ENCODE peak calls at places on chromosomes 6 and 20, in nine cellular contexts. C, P, R, H, A, Y, M, J and S are unnamed samples.

GRCh38 chr6:117545161-117545595 is 57.1 kb downstream of the GOPC start:
- DNase-seq in C (no peak), A (no peak), R (no peak), P (no peak), J (no peak), H (no peak), M (peak; percentile 52), Y (no peak), S (peak; percentile 90)

GRCh38 chr6:149964243-149965190 is 774 bp downstream of the ULBP1 start:
- DNase-seq in H (peak; percentile 40), M (no peak), R (no peak), P (peak; percentile 17), A (no peak), C (no peak), J (no peak), Y (peak; percentile 28), S (peak; percentile 20)

GRCh38 chr20:38127011-38127621 is 38.0 kb downstream of the TGM2 start:
- DNase-seq in H (no peak), P (peak; percentile 78), J (no peak), Y (peak; percentile 67), A (no peak), C (peak; percentile 45), R (no peak), M (peak; percentile 52), S (peak; percentile 85)

GRCh38 chr20:58625585-58625984 is 25.5 kb upstream of the STX16 start:
- DNase-seq in R (no peak), Y (peak; percentile 54), P (no peak), C (no peak), J (no peak), M (no peak), A (no peak), H (no peak), S (no peak)

GRCh38 chr6:158911746-158912158 is 88.2 kb downstream of the RSPH3 start:
- DNase-seq in A (no peak), C (no peak), Y (no peak), M (no peak), P (no peak), H (no peak), J (no peak), R (no peak), S (no peak)

GRCh38 chr6:34957184-34957904 is 68.3 kb downstream of the ANKS1A start:
- DNase-seq in H (no peak), J (no peak), Y (no peak), A (no peak), C (no peak), M (no peak), P (peak; percentile 30), R (no peak), S (no peak)

GRCh38 chr6:69887026-69887425 is 20.7 kb downstream of the COL19A1 start:
- DNase-seq in C (no peak), M (no peak), A (no peak), P (no peak), H (no peak), R (no peak), J (no peak), Y (no peak), S (no peak)

GRCh38 chr6:155165029-155165710 is 98.6 kb upstream of the CLDN20 start:
- DNase-seq in C (no peak), M (no peak), J (no peak), H (no peak), P (no peak), Y (no peak), A (no peak), R (no peak), S (no peak)

GRCh38 chr6:87483929-87484328 is 11.2 kb downstream of the SLC35A1 start:
- DNase-seq in R (no peak), H (peak; percentile 86), J (peak; percentile 87), M (peak; percentile 34), Y (peak; percentile 44), C (peak; percentile 13), A (no peak), P (peak; percentile 12), S (peak; percentile 51)

GRCh38 chr20:49110767-49111694 is 64.9 kb downstream of the CSE1L start:
- DNase-seq in A (no peak), J (no peak), H (no peak), R (no peak), M (no peak), C (no peak), Y (no peak), P (no peak), S (no peak)

GRCh38 chr6:43760799-43761168 is 9.2 kb upstream of the VEGFA start:
- DNase-seq in P (no peak), H (peak; percentile 4), J (no peak), M (no peak), Y (no peak), C (no peak), R (no peak), A (no peak), S (no peak)

GRCh38 chr6:155832596-155832995 is 377.0 kb upstream of the NOX3 start:
- DNase-seq in C (no peak), P (peak; percentile 85), M (peak; percentile 26), J (peak; percentile 17), H (no peak), Y (peak; percentile 1), R (peak; percentile 43), A (no peak), S (no peak)

GRCh38 chr20:44068780-44069191 is 118.2 kb downstream of the JPH2 start:
- DNase-seq in M (no peak), Y (no peak), J (no peak), C (no peak), A (no peak), R (no peak), P (no peak), H (no peak), S (no peak)

GRCh38 chr20:44071526-44072111 is 115.4 kb downstream of the JPH2 start:
- DNase-seq in M (no peak), C (no peak), A (no peak), Y (no peak), J (no peak), P (no peak), H (no peak), R (no peak), S (no peak)

GRCh38 chr20:44071057-44071456 is 115.9 kb downstream of the JPH2 start:
- DNase-seq in C (no peak), R (no peak), H (no peak), J (no peak), A (no peak), Y (no peak), M (no peak), P (no peak), S (no peak)

GRCh38 chr20:44069203-44069931 is 117.6 kb downstream of the JPH2 start:
- DNase-seq in A (no peak), C (no peak), M (no peak), H (no peak), Y (no peak), P (no peak), R (no peak), J (no peak), S (no peak)

GRCh38 chr20:44070139-44070900 is 116.7 kb downstream of the JPH2 start:
- DNase-seq in H (no peak), A (no peak), Y (no peak), C (no peak), P (no peak), M (no peak), R (no peak), J (no peak), S (no peak)
- TF ChIP-seq CTCF in H (no peak), A (no peak), Y (no peak), C (no peak), P (no peak), M (no peak), R (no peak), J (no peak), S (no peak)

GRCh38 chr6:101392561-101393230 is 812 bp upstream of the GRIK2 start:
- DNase-seq in P (no peak), M (no peak), H (peak; percentile 23), J (peak; percentile 53), A (no peak), Y (no peak), C (no peak), R (no peak), S (no peak)

GRCh38 chr6:101393291-101394251 is at the start of gene GRIK2:
- DNase-seq in J (peak; percentile 82), R (no peak), H (peak; percentile 75), M (no peak), Y (peak; percentile 61), A (no peak), C (peak; percentile 14), P (peak; percentile 33), S (no peak)

GRCh38 chr6:101397199-101397598 is 3.7 kb downstream of the GRIK2 start:
- DNase-seq in M (no peak), P (peak; percentile 43), H (no peak), A (no peak), Y (peak; percentile 12), C (no peak), J (peak; percentile 81), R (no peak), S (no peak)

GRCh38 chr6:101396552-101397173 is 3.2 kb downstream of the GRIK2 start:
- DNase-seq in R (no peak), H (peak; percentile 78), M (no peak), Y (peak; percentile 40), C (peak; percentile 35), J (peak; percentile 83), P (peak; percentile 73), A (peak; percentile 43), S (peak; percentile 49)

DNA sequence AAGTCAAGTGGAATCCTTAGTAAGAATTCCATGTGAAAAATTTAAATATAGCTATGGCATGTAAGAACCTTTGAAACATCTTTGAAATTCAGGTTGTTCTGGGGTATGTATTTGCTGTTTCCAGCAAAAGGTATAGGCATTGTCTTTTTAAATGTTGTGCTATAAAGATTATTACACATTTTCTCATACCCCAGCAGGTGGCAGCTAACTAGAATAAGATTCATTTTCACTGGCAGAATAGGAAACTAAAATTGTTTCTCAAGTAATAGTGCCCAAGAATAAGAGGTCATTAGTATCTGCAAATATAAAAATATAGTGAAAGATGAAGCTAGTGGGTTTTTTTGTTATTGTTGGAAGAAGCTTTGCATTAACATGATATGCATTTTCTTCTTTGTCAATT is 1.8 kb downstream of the GRIK2 start:
- DNase-seq in J (no peak), R (no peak), Y (peak; percentile 14), H (no peak), A (no peak), M (no peak), C (no peak), P (no peak), S (no peak)
- TF ChIP-seq CTCF in J (peak; percentile 15), R (peak; percentile 38), Y (peak; percentile 38), H (no peak), A (no peak), M (no peak), C (no peak), P (peak; percentile 19), S (peak; percentile 38)

DNA sequence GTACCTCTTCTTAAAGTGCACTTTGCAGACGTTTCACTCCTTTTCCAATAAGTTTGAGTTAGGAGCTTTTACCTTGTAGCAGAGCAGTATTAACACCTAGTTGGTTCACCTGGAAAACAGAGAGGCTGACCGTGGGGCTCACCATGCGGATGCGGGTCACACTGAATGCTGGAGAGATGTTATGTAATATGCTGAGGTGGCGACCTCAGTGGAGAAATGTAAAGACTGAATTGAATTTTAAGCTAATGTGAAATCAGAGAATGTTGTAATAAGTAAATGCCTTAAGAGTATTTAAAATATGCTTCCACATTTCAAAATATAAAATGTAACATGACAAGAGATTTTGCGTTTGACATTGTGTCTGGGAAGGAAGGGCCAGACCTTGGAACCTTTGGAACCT is 9.9 kb upstream of the EFCAB8 start:
- DNase-seq in A (no peak), M (no peak), R (no peak), C (no peak), J (no peak), P (no peak), Y (no peak), H (no peak), S (no peak)
- TF ChIP-seq CTCF in A (no peak), M (no peak), R (no peak), C (no peak), J (no peak), P (no peak), Y (no peak), H (no peak), S (no peak)

GRCh38 chr6:136038531-136038930 is 187.0 kb downstream of the PDE7B start:
- DNase-seq in M (no peak), C (no peak), A (no peak), P (peak; percentile 31), J (no peak), Y (no peak), R (no peak), H (no peak), S (no peak)
- TF ChIP-seq CTCF in M (no peak), C (no peak), A (no peak), P (no peak), J (no peak), Y (no peak), R (no peak), H (no peak), S (no peak)